ENCODE peak calls at places on chromosomes 16 and 17, in seven cellular contexts. One of them, this sample, is unnamed.
A peak's percentile ranks its signal among the peaks of the same experiment; 100 is the strongest.

GRCh38 chr17:52751051-52751450 is 592.5 kb upstream of the CA10 start:
- DNase-seq in bronchial epithelial cell: no peak
- DNase-seq in epithelial cell of esophagus: no peak
- DNase-seq in ovary: no peak
- DNase-seq in HFF-Myc: no peak
- DNase-seq in psoas muscle: no peak
- DNase-seq in progenitor cell of endocrine pancreas: no peak
- DNase-seq in this sample: no peak

GRCh38 chr16:354286-354881 is 1.9 kb upstream of the AXIN1 start:
- DNase-seq in progenitor cell of endocrine pancreas: no peak
- DNase-seq in HFF-Myc: no peak
- DNase-seq in ovary: peak; percentile 51
- DNase-seq in psoas muscle: peak; percentile 50
- DNase-seq in epithelial cell of esophagus: peak; percentile 97
- DNase-seq in bronchial epithelial cell: peak; percentile 94
- DNase-seq in this sample: no peak

GRCh38 chr17:60631119-60631518 is 31.1 kb downstream of the PPM1D start:
- DNase-seq in psoas muscle: no peak
- DNase-seq in progenitor cell of endocrine pancreas: no peak
- DNase-seq in ovary: no peak
- DNase-seq in epithelial cell of esophagus: no peak
- DNase-seq in HFF-Myc: no peak
- DNase-seq in bronchial epithelial cell: no peak
- DNase-seq in this sample: no peak

GRCh38 chr16:1642148-1642547 is 30.0 kb downstream of the CRAMP1 start:
- DNase-seq in bronchial epithelial cell: no peak
- DNase-seq in HFF-Myc: no peak
- DNase-seq in epithelial cell of esophagus: no peak
- DNase-seq in progenitor cell of endocrine pancreas: no peak
- DNase-seq in psoas muscle: peak; percentile 93
- DNase-seq in ovary: no peak
- DNase-seq in this sample: no peak

GRCh38 chr17:18240449-18240848 is 15.0 kb downstream of the LLGL1 start:
- DNase-seq in bronchial epithelial cell: no peak
- DNase-seq in progenitor cell of endocrine pancreas: no peak
- DNase-seq in HFF-Myc: no peak
- DNase-seq in ovary: no peak
- DNase-seq in epithelial cell of esophagus: no peak
- DNase-seq in psoas muscle: no peak
- DNase-seq in this sample: no peak

GRCh38 chr16:80250376-80250775 is 290.4 kb upstream of the DYNLRB2 start:
- DNase-seq in ovary: no peak
- DNase-seq in progenitor cell of endocrine pancreas: no peak
- DNase-seq in epithelial cell of esophagus: peak; percentile 43
- DNase-seq in bronchial epithelial cell: no peak
- DNase-seq in psoas muscle: no peak
- DNase-seq in HFF-Myc: no peak
- DNase-seq in this sample: no peak

GRCh38 chr17:61809816-61810392 is 53.4 kb downstream of the BRIP1 start:
- DNase-seq in bronchial epithelial cell: peak; percentile 63
- DNase-seq in progenitor cell of endocrine pancreas: no peak
- DNase-seq in ovary: no peak
- DNase-seq in HFF-Myc: no peak
- DNase-seq in epithelial cell of esophagus: peak; percentile 50
- DNase-seq in psoas muscle: no peak
- DNase-seq in this sample: no peak

GRCh38 chr16:20349615-20350014 is 2.9 kb downstream of the UMOD start:
- DNase-seq in ovary: no peak
- DNase-seq in progenitor cell of endocrine pancreas: no peak
- DNase-seq in psoas muscle: no peak
- DNase-seq in bronchial epithelial cell: no peak
- DNase-seq in HFF-Myc: no peak
- DNase-seq in epithelial cell of esophagus: no peak
- DNase-seq in this sample: no peak

GRCh38 chr17:58362368-58363014 is 10.5 kb upstream of the SUPT4H1 start:
- DNase-seq in progenitor cell of endocrine pancreas: no peak
- DNase-seq in epithelial cell of esophagus: no peak
- DNase-seq in ovary: no peak
- DNase-seq in HFF-Myc: no peak
- DNase-seq in bronchial epithelial cell: no peak
- DNase-seq in psoas muscle: no peak
- DNase-seq in this sample: no peak

GRCh38 chr16:1333149-1333812 is at the start of gene BAIAP3:
- DNase-seq in psoas muscle: peak; percentile 72
- DNase-seq in progenitor cell of endocrine pancreas: no peak
- DNase-seq in ovary: no peak
- DNase-seq in epithelial cell of esophagus: peak; percentile 56
- DNase-seq in bronchial epithelial cell: no peak
- DNase-seq in HFF-Myc: no peak
- DNase-seq in this sample: no peak

GRCh38 chr17:82845163-82845807 is 5.5 kb upstream of the ZNF750 start:
- DNase-seq in bronchial epithelial cell: no peak
- DNase-seq in ovary: no peak
- DNase-seq in progenitor cell of endocrine pancreas: no peak
- DNase-seq in psoas muscle: peak; percentile 74
- DNase-seq in epithelial cell of esophagus: no peak
- DNase-seq in HFF-Myc: no peak
- DNase-seq in this sample: no peak

GRCh38 chr17:68771867-68772515 is 170.8 kb upstream of the FAM20A start:
- DNase-seq in epithelial cell of esophagus: peak; percentile 66
- DNase-seq in ovary: peak; percentile 53
- DNase-seq in psoas muscle: no peak
- DNase-seq in HFF-Myc: peak; percentile 60
- DNase-seq in bronchial epithelial cell: peak; percentile 48
- DNase-seq in progenitor cell of endocrine pancreas: no peak
- DNase-seq in this sample: no peak

GRCh38 chr17:34619687-34620217 is 40.4 kb downstream of the TMEM132E start:
- DNase-seq in ovary: no peak
- DNase-seq in bronchial epithelial cell: peak; percentile 20
- DNase-seq in progenitor cell of endocrine pancreas: no peak
- DNase-seq in HFF-Myc: no peak
- DNase-seq in epithelial cell of esophagus: no peak
- DNase-seq in psoas muscle: no peak
- DNase-seq in this sample: no peak

GRCh38 chr16:76241735-76242134 is 35.5 kb upstream of the CNTNAP4 start:
- DNase-seq in ovary: no peak
- DNase-seq in psoas muscle: no peak
- DNase-seq in progenitor cell of endocrine pancreas: no peak
- DNase-seq in HFF-Myc: no peak
- DNase-seq in bronchial epithelial cell: no peak
- DNase-seq in epithelial cell of esophagus: no peak
- DNase-seq in this sample: no peak

GRCh38 chr17:5582177-5582885 is 2.0 kb downstream of the NLRP1 start:
- DNase-seq in progenitor cell of endocrine pancreas: no peak
- DNase-seq in bronchial epithelial cell: peak; percentile 71
- DNase-seq in HFF-Myc: no peak
- DNase-seq in psoas muscle: no peak
- DNase-seq in ovary: no peak
- DNase-seq in epithelial cell of esophagus: peak; percentile 84
- DNase-seq in this sample: no peak

GRCh38 chr17:78529251-78529650 is 47.9 kb downstream of the DNAH17 start:
- DNase-seq in progenitor cell of endocrine pancreas: no peak
- DNase-seq in ovary: no peak
- DNase-seq in bronchial epithelial cell: no peak
- DNase-seq in HFF-Myc: no peak
- DNase-seq in epithelial cell of esophagus: no peak
- DNase-seq in psoas muscle: no peak
- DNase-seq in this sample: no peak

GRCh38 chr16:68744744-68745280 is 7.7 kb downstream of the CDH1 start:
- DNase-seq in epithelial cell of esophagus: peak; percentile 98
- DNase-seq in ovary: no peak
- DNase-seq in HFF-Myc: no peak
- DNase-seq in progenitor cell of endocrine pancreas: peak; percentile 71
- DNase-seq in psoas muscle: no peak
- DNase-seq in bronchial epithelial cell: peak; percentile 98
- DNase-seq in this sample: no peak

GRCh38 chr17:2337811-2338657 is 733 bp downstream of the SGSM2 start:
- DNase-seq in bronchial epithelial cell: peak; percentile 33
- DNase-seq in HFF-Myc: no peak
- DNase-seq in ovary: peak; percentile 72
- DNase-seq in progenitor cell of endocrine pancreas: peak; percentile 53
- DNase-seq in psoas muscle: peak; percentile 79
- DNase-seq in epithelial cell of esophagus: peak; percentile 65
- DNase-seq in this sample: peak; percentile 25

GRCh38 chr16:65314246-65315003 is 192.6 kb upstream of the CDH11 start:
- DNase-seq in epithelial cell of esophagus: no peak
- DNase-seq in ovary: no peak
- DNase-seq in HFF-Myc: no peak
- DNase-seq in bronchial epithelial cell: no peak
- DNase-seq in progenitor cell of endocrine pancreas: no peak
- DNase-seq in psoas muscle: no peak
- DNase-seq in this sample: no peak

DNA sequence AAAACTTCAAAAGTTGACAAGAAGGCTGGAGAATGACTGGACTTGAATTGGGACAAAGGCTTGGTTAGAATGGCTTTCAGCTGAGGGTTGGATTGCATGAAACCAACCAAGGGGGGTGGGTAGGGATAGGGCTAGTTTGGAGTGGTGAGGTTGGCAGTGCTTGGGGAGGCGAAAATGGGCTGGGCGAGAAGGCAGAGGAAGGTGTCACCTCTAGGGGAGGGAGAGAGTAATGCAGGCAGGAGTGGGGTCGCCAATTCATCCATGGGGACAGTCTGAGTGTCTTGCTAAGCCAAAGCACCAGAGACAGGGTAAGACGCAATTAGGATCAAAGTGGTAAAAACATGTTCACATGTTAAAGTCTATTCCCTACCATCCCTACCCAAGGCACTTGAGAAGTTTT is 6.2 kb upstream of the DNAH2 start:
- DNase-seq in epithelial cell of esophagus: no peak
- DNase-seq in psoas muscle: no peak
- DNase-seq in bronchial epithelial cell: no peak
- DNase-seq in progenitor cell of endocrine pancreas: no peak
- DNase-seq in ovary: no peak
- DNase-seq in HFF-Myc: no peak
- DNase-seq in this sample: no peak
- TF ChIP-seq CTCF in epithelial cell of esophagus: peak; percentile 26
- TF ChIP-seq CTCF in psoas muscle: no peak
- TF ChIP-seq CTCF in bronchial epithelial cell: peak; percentile 16
- TF ChIP-seq CTCF in progenitor cell of endocrine pancreas: peak; percentile 31
- TF ChIP-seq CTCF in ovary: no peak
- TF ChIP-seq CTCF in HFF-Myc: no peak
- TF ChIP-seq CTCF in this sample: no peak

GRCh38 chr16:85172465-85173071 is 60.3 kb upstream of the CIBAR2 start:
- DNase-seq in ovary: no peak
- DNase-seq in psoas muscle: peak; percentile 81
- DNase-seq in HFF-Myc: no peak
- DNase-seq in bronchial epithelial cell: peak; percentile 12
- DNase-seq in progenitor cell of endocrine pancreas: no peak
- DNase-seq in epithelial cell of esophagus: peak; percentile 18
- DNase-seq in this sample: no peak
- TF ChIP-seq CTCF in ovary: no peak
- TF ChIP-seq CTCF in psoas muscle: peak; percentile 46
- TF ChIP-seq CTCF in HFF-Myc: peak; percentile 25
- TF ChIP-seq CTCF in bronchial epithelial cell: peak; percentile 43
- TF ChIP-seq CTCF in progenitor cell of endocrine pancreas: peak; percentile 51
- TF ChIP-seq CTCF in epithelial cell of esophagus: peak; percentile 23
- TF ChIP-seq CTCF in this sample: no peak

GRCh38 chr17:16922386-16923096 is 49.4 kb downstream of the TNFRSF13B start:
- DNase-seq in HFF-Myc: no peak
- DNase-seq in progenitor cell of endocrine pancreas: no peak
- DNase-seq in psoas muscle: no peak
- DNase-seq in epithelial cell of esophagus: peak; percentile 43
- DNase-seq in ovary: no peak
- DNase-seq in bronchial epithelial cell: peak; percentile 44
- DNase-seq in this sample: no peak
- TF ChIP-seq CTCF in HFF-Myc: no peak
- TF ChIP-seq CTCF in progenitor cell of endocrine pancreas: no peak
- TF ChIP-seq CTCF in psoas muscle: no peak
- TF ChIP-seq CTCF in epithelial cell of esophagus: no peak
- TF ChIP-seq CTCF in ovary: no peak
- TF ChIP-seq CTCF in bronchial epithelial cell: peak; percentile 16
- TF ChIP-seq CTCF in this sample: no peak

GRCh38 chr16:89574681-89575246 is 794 bp upstream of the CPNE7 start:
- DNase-seq in HFF-Myc: no peak
- DNase-seq in progenitor cell of endocrine pancreas: peak; percentile 52
- DNase-seq in psoas muscle: no peak
- DNase-seq in ovary: no peak
- DNase-seq in bronchial epithelial cell: peak; percentile 30
- DNase-seq in epithelial cell of esophagus: peak; percentile 71
- DNase-seq in this sample: no peak
- TF ChIP-seq CTCF in HFF-Myc: peak; percentile 75
- TF ChIP-seq CTCF in progenitor cell of endocrine pancreas: peak; percentile 67
- TF ChIP-seq CTCF in psoas muscle: peak; percentile 41
- TF ChIP-seq CTCF in ovary: no peak
- TF ChIP-seq CTCF in bronchial epithelial cell: peak; percentile 86
- TF ChIP-seq CTCF in epithelial cell of esophagus: peak; percentile 30
- TF ChIP-seq CTCF in this sample: no peak

GRCh38 chr16:2858245-2859025 is 465 bp upstream of the PRSS22 start:
- DNase-seq in bronchial epithelial cell: peak; percentile 68
- DNase-seq in HFF-Myc: no peak
- DNase-seq in psoas muscle: peak; percentile 37
- DNase-seq in ovary: no peak
- DNase-seq in epithelial cell of esophagus: peak; percentile 78
- DNase-seq in progenitor cell of endocrine pancreas: peak; percentile 74
- DNase-seq in this sample: no peak
- TF ChIP-seq CTCF in bronchial epithelial cell: peak; percentile 9
- TF ChIP-seq CTCF in HFF-Myc: no peak
- TF ChIP-seq CTCF in psoas muscle: no peak
- TF ChIP-seq CTCF in ovary: no peak
- TF ChIP-seq CTCF in epithelial cell of esophagus: peak; percentile 10
- TF ChIP-seq CTCF in progenitor cell of endocrine pancreas: peak; percentile 49
- TF ChIP-seq CTCF in this sample: no peak

DNA sequence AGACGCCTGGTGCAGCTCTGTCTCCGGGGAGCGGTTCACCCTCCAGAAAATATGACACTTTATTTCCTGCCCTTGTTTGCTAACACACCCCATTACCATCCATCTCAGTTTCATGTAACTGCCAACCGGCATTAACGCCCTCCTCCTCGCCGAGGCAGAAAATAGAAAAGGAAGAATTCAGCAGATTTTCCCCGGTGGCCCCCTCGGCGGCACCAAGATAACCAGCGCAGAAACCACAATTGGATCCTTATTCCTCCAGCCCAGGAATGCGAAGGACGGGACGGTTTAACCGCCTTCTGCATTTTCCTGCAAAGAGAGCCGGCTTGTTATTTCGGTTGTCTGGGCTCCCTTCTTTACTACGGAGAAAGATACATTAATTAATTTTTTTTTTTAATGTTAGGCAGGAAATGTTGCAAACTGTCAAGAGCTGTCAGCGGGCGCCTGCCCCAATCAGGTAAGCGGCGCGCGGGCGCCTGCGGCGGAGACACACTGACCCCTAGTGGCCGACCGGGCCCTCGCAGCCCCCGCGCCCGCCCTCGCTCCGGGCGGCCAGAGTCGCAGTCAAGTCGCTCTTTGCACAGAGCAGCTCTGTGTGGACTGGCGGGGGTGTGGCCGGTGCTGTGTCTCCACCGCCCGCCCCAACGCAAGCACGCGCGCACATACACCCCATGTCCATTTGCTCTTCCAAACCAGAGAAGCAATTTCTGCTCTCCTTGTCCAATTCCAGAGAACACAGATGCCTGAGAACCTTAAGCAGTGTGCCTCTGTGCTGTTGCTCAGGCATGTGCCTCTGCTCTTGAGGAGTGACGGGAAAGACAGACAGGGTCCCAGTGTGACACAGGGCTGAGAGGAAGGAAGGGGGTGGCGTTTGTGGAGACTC is 53.6 kb downstream of the C17orf67 start:
- DNase-seq in progenitor cell of endocrine pancreas: peak; percentile 77
- DNase-seq in bronchial epithelial cell: peak; percentile 59
- DNase-seq in HFF-Myc: no peak
- DNase-seq in ovary: peak; percentile 52
- DNase-seq in psoas muscle: peak; percentile 86
- DNase-seq in epithelial cell of esophagus: peak; percentile 78
- DNase-seq in this sample: peak; percentile 50
- TF ChIP-seq CTCF in progenitor cell of endocrine pancreas: peak; percentile 99
- TF ChIP-seq CTCF in bronchial epithelial cell: peak; percentile 97
- TF ChIP-seq CTCF in HFF-Myc: peak; percentile 93
- TF ChIP-seq CTCF in ovary: peak; percentile 90
- TF ChIP-seq CTCF in psoas muscle: peak; percentile 99
- TF ChIP-seq CTCF in epithelial cell of esophagus: peak; percentile 57
- TF ChIP-seq CTCF in this sample: peak; percentile 45

This sample was measured in omental fat pad.